ENCODE peak calls at places on chromosomes 7 and 10, in seven cellular contexts. O is AG04450; V is esophagus squamous epithelium; T is posterior cingulate gyrus; W is stimulated activated CD4-positive, alpha-beta T cell treated with anti-CD3 and anti-CD28 coated beads, Interleukin-12 subunit alpha, Interleukin-12 subunit beta, amount 100 ng/mL, for 48 hours; X is progenitor cell of endocrine pancreas; S is memory B cell. K is an unnamed sample.

GRCh38 chr10:51472154-51472553 is 227.2 kb downstream of the CSTF2T start:
- DNase-seq in O (no peak), V (no peak), T (no peak), X (no peak), W (no peak), S (no peak), K (no peak)

GRCh38 chr7:1844956-1845390 is 174.9 kb downstream of the ELFN1 start:
- DNase-seq in T (no peak), O (no peak), S (no peak), X (no peak), W (no peak), V (no peak), K (no peak)

GRCh38 chr7:12771378-12771877 is 84.0 kb downstream of the ARL4A start:
- DNase-seq in O (no peak), V (no peak), T (peak), W (no peak), S (no peak), X (no peak), K (no peak)

GRCh38 chr7:36360244-36360643 is 29.4 kb upstream of the ANLN start:
- DNase-seq in O (no peak), S (no peak), T (no peak), V (no peak), W (no peak), X (no peak), K (no peak)

GRCh38 chr7:121557034-121557892 is 161.2 kb upstream of the FAM3C start:
- DNase-seq in V (no peak), S (no peak), W (no peak), O (no peak), X (no peak), T (no peak), K (no peak)

GRCh38 chr10:86316990-86317389 is 49.6 kb downstream of the GRID1 start:
- DNase-seq in S (no peak), W (no peak), O (no peak), T (no peak), V (no peak), X (no peak), K (no peak)

GRCh38 chr7:134938141-134938540 is 48.2 kb upstream of the AGBL3 start:
- DNase-seq in O (no peak), X (no peak), S (no peak), T (no peak), W (no peak), V (no peak), K (no peak)

GRCh38 chr10:6170638-6171037 is 32.1 kb upstream of the PFKFB3 start:
- DNase-seq in O (no peak), V (no peak), S (no peak), X (no peak), W (no peak), T (no peak), K (no peak)

GRCh38 chr7:96596120-96596826 is 113.4 kb downstream of the SEM1 start:
- DNase-seq in X (no peak), W (no peak), T (no peak), V (no peak), O (no peak), S (no peak), K (no peak)

GRCh38 chr10:22433875-22434274 is 88.6 kb downstream of the SPAG6 start:
- DNase-seq in O (peak), X (no peak), S (no peak), T (no peak), W (no peak), V (no peak), K (no peak)

GRCh38 chr10:72375585-72375984 is 20.9 kb upstream of the DNAJB12 start:
- DNase-seq in V (no peak), O (no peak), T (peak), W (no peak), X (no peak), S (no peak), K (no peak)

GRCh38 chr10:20302033-20302432 is 485.8 kb downstream of the PLXDC2 start:
- DNase-seq in X (no peak), W (no peak), T (no peak), S (no peak), V (no peak), O (no peak), K (no peak)

GRCh38 chr10:103197177-103197576 is 4.1 kb upstream of the NT5C2 start:
- DNase-seq in O (peak), V (no peak), T (peak), X (no peak), S (no peak), W (no peak), K (no peak)

GRCh38 chr10:43202224-43202656 is 64.0 kb downstream of the CSGALNACT2 start:
- DNase-seq in O (no peak), S (peak), V (no peak), W (peak), T (peak), X (no peak), K (peak)

GRCh38 chr10:127866276-127867013 is 26.3 kb downstream of the CLRN3 start:
- DNase-seq in O (no peak), X (no peak), W (no peak), V (no peak), T (no peak), S (no peak), K (no peak)

GRCh38 chr7:139619367-139619657 is 95.8 kb downstream of the CLEC2L start:
- DNase-seq in S (no peak), T (no peak), V (no peak), X (no peak), O (peak), W (no peak), K (no peak)

GRCh38 chr7:69957661-69958060 is 359.4 kb downstream of the AUTS2 start:
- DNase-seq in V (no peak), S (no peak), X (no peak), W (no peak), T (no peak), O (no peak), K (no peak)

GRCh38 chr10:72320676-72321247 is 34.0 kb downstream of the DNAJB12 start:
- DNase-seq in X (no peak), V (peak), S (peak), O (peak), T (no peak), W (peak), K (peak)

GRCh38 chr10:99328579-99329237 is 448 bp upstream of the CNNM1 start:
- DNase-seq in V (no peak), X (no peak), W (no peak), S (no peak), T (no peak), O (no peak), K (no peak)

GRCh38 chr7:77501165-77501515 is 36.0 kb upstream of the PTPN12 start:
- DNase-seq in V (no peak), O (no peak), T (no peak), S (no peak), W (no peak), X (no peak), K (no peak)

GRCh38 chr7:49866076-49866735 is 92.8 kb downstream of the VWC2 start:
- DNase-seq in W (no peak), X (no peak), S (no peak), O (no peak), T (no peak), V (no peak), K (no peak)

GRCh38 chr7:139246905-139247304 is 15.9 kb downstream of the UBN2 start:
- DNase-seq in T (no peak), O (peak), W (no peak), X (no peak), S (no peak), V (no peak), K (no peak)

GRCh38 chr7:157138424-157139141 is at the start of gene UBE3C:
- DNase-seq in O (peak), W (peak), S (peak), T (peak), X (peak), V (peak), K (peak)

K was measured in GM12892.